ENCODE peak calls at places on chromosome 18, in four cellular contexts. P is H1, M is SK-N-SH, H is HCT116. D is an unnamed sample.
A peak's percentile ranks its signal among the peaks of the same experiment; 100 is the strongest.

GRCh38 chr18:48100168-48100495 is 169.7 kb upstream of the SMAD2 start:
- DNase-seq in M (no peak), H (no peak), P (no peak), D (no peak)

GRCh38 chr18:54743596-54743995 is 84.7 kb upstream of the RAB27B start:
- DNase-seq in M (no peak), H (no peak), P (no peak), D (no peak)

GRCh38 chr18:4640349-4641012 is 185.4 kb upstream of the DLGAP1 start:
- DNase-seq in P (no peak), M (no peak), H (no peak), D (no peak)

GRCh38 chr18:12327510-12328178 is 19.6 kb downstream of the TUBB6 start:
- DNase-seq in M (peak; percentile 82), H (peak; percentile 52), P (peak; percentile 97), D (peak; percentile 36)

GRCh38 chr18:26621161-26622026 is 73.0 kb upstream of the KCTD1 start:
- DNase-seq in M (peak; percentile 42), P (peak; percentile 84), H (peak; percentile 23), D (peak; percentile 18)

GRCh38 chr18:74116628-74117554 is 30.7 kb downstream of the FBXO15 start:
- DNase-seq in P (no peak), M (no peak), H (peak; percentile 8), D (no peak)

GRCh38 chr18:61865466-61866165 is 27.2 kb downstream of the RNF152 start:
- DNase-seq in M (no peak), P (no peak), H (no peak), D (no peak)

GRCh38 chr18:57854726-57855125 is 51.6 kb upstream of the ATP8B1 start:
- DNase-seq in P (no peak), M (no peak), H (no peak), D (no peak)

GRCh38 chr18:74382481-74382880 is 66.8 kb downstream of the C18orf63 start:
- DNase-seq in H (no peak), M (no peak), P (no peak), D (no peak)

DNA sequence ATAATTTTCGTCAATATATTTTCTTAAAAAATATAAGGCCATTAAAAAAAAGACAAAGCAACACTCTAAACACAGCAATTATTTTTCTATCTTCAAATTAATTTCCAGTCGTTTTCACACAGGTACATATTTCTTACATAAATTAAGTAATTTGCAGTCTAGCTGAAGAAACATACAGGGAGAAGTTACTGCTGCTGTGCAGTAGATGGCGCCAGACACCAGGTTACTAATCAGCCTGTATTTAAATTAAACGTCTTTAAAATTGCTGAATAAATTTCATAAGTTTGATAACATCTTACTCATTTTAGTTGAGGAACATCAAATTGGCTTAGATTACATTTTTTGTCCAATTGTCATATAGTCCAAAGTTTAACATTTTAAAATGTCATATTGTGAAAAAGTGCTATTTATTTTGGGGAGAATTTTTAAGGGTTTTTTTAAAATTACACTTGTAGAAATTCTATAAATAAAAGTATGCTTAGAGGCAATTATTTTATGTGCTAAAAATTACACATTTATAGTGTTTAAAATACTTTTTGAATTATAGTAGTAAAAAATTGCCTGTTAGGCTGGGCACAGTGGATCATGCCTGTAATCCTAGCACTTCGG is 88.4 kb downstream of the PMAIP1 start:
- DNase-seq in P (no peak), H (peak; percentile 49), M (peak; percentile 38), D (peak; percentile 22)
- TF ChIP-seq JUND in P (no peak), H (no peak), M (no peak), D (no peak)

DNA sequence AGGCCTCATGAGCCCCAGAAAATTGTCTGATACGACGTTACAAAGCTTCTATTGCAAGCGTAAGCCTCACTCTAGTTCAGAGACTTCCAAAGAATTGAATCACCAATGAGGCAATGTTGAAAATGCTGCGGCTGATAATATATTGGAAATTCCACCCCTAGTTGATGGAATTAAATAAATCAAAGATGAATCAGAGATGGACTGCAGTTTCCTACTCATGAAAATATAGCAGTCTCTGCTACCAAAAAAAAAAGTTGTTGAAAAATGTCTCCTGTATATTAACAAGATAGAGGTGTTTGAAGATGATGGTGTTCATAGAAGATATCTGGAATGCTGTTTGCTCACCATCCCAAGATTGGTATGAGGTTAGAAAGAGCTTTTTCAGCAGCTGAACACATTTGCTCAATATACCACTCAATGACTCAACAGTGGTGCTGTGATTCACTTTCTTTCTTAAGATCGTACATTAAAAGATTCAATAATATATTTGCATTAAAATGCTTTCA is 99.8 kb upstream of the ARHGAP28 start:
- DNase-seq in P (no peak), M (no peak), H (no peak), D (no peak)
- TF ChIP-seq JUND in P (no peak), M (peak; percentile 58), H (no peak), D (no peak)

GRCh38 chr18:8868779-8869415 is 163.5 kb downstream of the MTCL1 start:
- DNase-seq in H (no peak), P (no peak), M (no peak), D (no peak)
- TF ChIP-seq JUND in H (no peak), P (no peak), M (no peak), D (no peak)

GRCh38 chr18:72995558-72995957 is 127.8 kb upstream of the NETO1 start:
- DNase-seq in M (no peak), P (no peak), H (no peak), D (no peak)
- TF ChIP-seq JUND in M (no peak), P (no peak), H (no peak), D (no peak)

D was measured in T47D.